ENCODE peak calls at places on chromosomes 12 and 14, in six cellular contexts. M, B, S, R, W and V are unnamed samples.
A peak's percentile ranks its signal among the peaks of the same experiment; 100 is the strongest.

GRCh38 chr12:44015333-44015941 is 179.6 kb downstream of the TMEM117 start:
- DNase-seq in M (peak; percentile 8), B (no peak), S (peak; percentile 41), R (peak; percentile 52), W (no peak), V (no peak)

GRCh38 chr12:108840605-108841328 is 16.6 kb downstream of the SSH1 start:
- DNase-seq in M (no peak), B (no peak), S (no peak), R (peak; percentile 74), W (no peak), V (no peak)

GRCh38 chr12:27525373-27525772 is 1.4 kb downstream of the PPFIBP1 start:
- DNase-seq in M (no peak), B (peak; percentile 45), S (peak; percentile 83), R (peak; percentile 85), W (no peak), V (no peak)

GRCh38 chr12:94777936-94778335 is 127.6 kb upstream of the TMCC3 start:
- DNase-seq in M (no peak), B (no peak), S (no peak), R (no peak), W (no peak), V (no peak)

GRCh38 chr12:32522322-32523221 is 123.2 kb downstream of the FGD4 start:
- DNase-seq in M (no peak), B (no peak), S (no peak), R (peak; percentile 26), W (no peak), V (no peak)

GRCh38 chr14:42110167-42110566 is 503.5 kb downstream of the LRFN5 start:
- DNase-seq in M (peak; percentile 3), B (no peak), S (peak; percentile 14), R (peak; percentile 41), W (no peak), V (no peak)

GRCh38 chr12:53948650-53949593 is 5.8 kb upstream of the HOXC12 start:
- DNase-seq in M (no peak), B (no peak), S (no peak), R (no peak), W (no peak), V (no peak)

GRCh38 chr12:4553943-4554342 is 8.1 kb upstream of the DYRK4 start:
- DNase-seq in M (no peak), B (no peak), S (no peak), R (no peak), W (no peak), V (no peak)

GRCh38 chr12:88305491-88305890 is 163.4 kb downstream of the TMTC3 start:
- DNase-seq in M (no peak), B (no peak), S (peak; percentile 46), R (peak; percentile 41), W (no peak), V (no peak)

GRCh38 chr12:108884116-108885012 is 4.5 kb downstream of the DAO start:
- DNase-seq in M (no peak), B (peak; percentile 31), S (peak; percentile 14), R (no peak), W (peak; percentile 20), V (no peak)

GRCh38 chr12:102824218-102824835 is 92.7 kb downstream of the PAH start:
- DNase-seq in M (no peak), B (peak; percentile 42), S (peak; percentile 20), R (peak; percentile 10), W (peak; percentile 20), V (no peak)

GRCh38 chr14:76277586-76278130 is 98.3 kb upstream of the ESRRB start:
- DNase-seq in M (no peak), B (no peak), S (no peak), R (no peak), W (no peak), V (no peak)

GRCh38 chr12:68595246-68595645 is 15.5 kb upstream of the RAP1B start:
- DNase-seq in M (no peak), B (no peak), S (no peak), R (no peak), W (no peak), V (no peak)

GRCh38 chr12:108525681-108526080 is 10.6 kb downstream of the FICD start:
- DNase-seq in M (no peak), B (no peak), S (peak; percentile 7), R (peak; percentile 66), W (no peak), V (no peak)

GRCh38 chr14:68510201-68510600 is 282.7 kb downstream of the ZFP36L1 start:
- DNase-seq in M (no peak), B (peak; percentile 80), S (no peak), R (peak; percentile 86), W (no peak), V (no peak)

GRCh38 chr12:110698171-110698902 is 9.4 kb upstream of the HVCN1 start:
- DNase-seq in M (peak; percentile 37), B (peak; percentile 82), S (peak; percentile 76), R (peak; percentile 81), W (peak; percentile 77), V (no peak)

GRCh38 chr12:67665679-67666078 is 17.1 kb downstream of the DYRK2 start:
- DNase-seq in M (no peak), B (no peak), S (no peak), R (no peak), W (no peak), V (no peak)

GRCh38 chr14:76228138-76228537 is 76.4 kb downstream of the GPATCH2L start:
- DNase-seq in M (no peak), B (no peak), S (no peak), R (no peak), W (no peak), V (no peak)

GRCh38 chr14:36513451-36514277 is 6.4 kb downstream of the NKX2-1 start:
- DNase-seq in M (no peak), B (no peak), S (no peak), R (no peak), W (no peak), V (peak; percentile 66)

GRCh38 chr14:36514278-36515104 is 5.5 kb downstream of the NKX2-1 start:
- DNase-seq in M (no peak), B (no peak), S (no peak), R (peak; percentile 64), W (no peak), V (peak; percentile 56)

GRCh38 chr14:36512585-36513003 is 7.4 kb downstream of the NKX2-1 start:
- DNase-seq in M (no peak), B (no peak), S (no peak), R (no peak), W (no peak), V (no peak)

GRCh38 chr14:36511981-36512584 is 7.9 kb downstream of the NKX2-1 start:
- DNase-seq in M (no peak), B (no peak), S (no peak), R (no peak), W (no peak), V (no peak)

GRCh38 chr14:36513012-36513420 is 7.0 kb downstream of the NKX2-1 start:
- DNase-seq in M (no peak), B (no peak), S (no peak), R (no peak), W (no peak), V (no peak)
- H3K4me3 ChIP-seq in M (no peak overlapping the region), B (no peak overlapping the region), S (no peak overlapping the region), R (no peak overlapping the region), W (no peak overlapping the region), V (no peak overlapping the region)

DNA sequence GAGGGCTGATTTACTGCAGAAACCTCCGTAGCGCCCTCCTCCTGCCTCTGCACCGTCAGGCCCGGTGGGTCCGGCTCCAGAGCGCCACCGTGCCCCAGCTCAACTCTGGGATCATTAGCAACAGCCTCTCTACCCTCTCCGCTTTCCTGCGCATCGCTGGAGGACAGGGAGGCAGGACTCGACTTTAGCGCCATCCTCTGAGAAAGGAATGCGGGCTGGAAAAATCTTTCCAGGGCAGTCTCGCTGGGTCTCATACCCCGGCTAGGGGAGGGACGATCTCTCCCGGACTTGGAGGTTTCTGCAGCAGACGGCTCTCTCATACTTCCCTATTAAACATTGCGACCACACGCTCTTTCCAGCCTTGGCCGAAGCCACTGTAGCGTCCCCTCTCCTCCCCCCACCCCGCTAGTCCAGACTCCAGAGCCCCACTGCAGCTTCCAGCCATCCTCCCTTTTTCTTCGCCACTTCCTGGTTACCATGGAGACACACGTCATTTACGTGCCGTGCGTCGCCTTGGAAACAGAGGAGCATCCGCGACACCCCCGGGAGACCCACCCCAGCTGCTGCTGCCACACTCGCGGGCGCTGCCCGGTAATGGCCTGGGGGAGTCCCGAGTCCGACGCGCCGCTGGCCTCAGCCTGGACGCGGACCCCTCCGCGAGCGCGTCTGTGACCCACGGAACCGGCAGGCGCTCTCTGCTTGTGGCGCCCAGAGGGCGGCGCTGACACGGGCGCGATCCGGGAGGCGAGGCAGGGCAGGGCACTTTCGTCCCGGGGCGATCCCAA is at the start of gene CCDC184:
- DNase-seq in M (no peak), B (peak; percentile 64), S (peak; percentile 71), R (peak; percentile 77), W (peak; percentile 75), V (no peak)
- H3K27me3 ChIP-seq in M (peaks cover 59% of the 10 kb centered on the region), B (peaks cover 45% of the 10 kb centered on the region), S (peaks cover 16% of the 10 kb centered on the region), R (peaks cover 55% of the 10 kb centered on the region), W (no peaks in the 10 kb centered on the region), V (peaks cover 48% of the 10 kb centered on the region)

GRCh38 chr12:12641650-12642049 is 30.0 kb downstream of the CREBL2 start:
- DNase-seq in M (no peak), B (no peak), S (no peak), R (no peak), W (no peak), V (no peak)
- H3K4me3 ChIP-seq in M (no peak overlapping the region), B (no peak overlapping the region), S (no peak overlapping the region), R (no peak overlapping the region), W (no peak overlapping the region), V (no peak overlapping the region)

GRCh38 chr12:5910790-5911548 is 34.1 kb downstream of the ANO2 start:
- DNase-seq in M (no peak), B (no peak), S (no peak), R (no peak), W (no peak), V (no peak)

GRCh38 chr12:5915511-5915910 is 29.5 kb downstream of the ANO2 start:
- DNase-seq in M (no peak), B (no peak), S (no peak), R (no peak), W (no peak), V (no peak)

GRCh38 chr12:5912011-5912410 is 33.0 kb downstream of the ANO2 start:
- DNase-seq in M (no peak), B (no peak), S (no peak), R (no peak), W (no peak), V (no peak)

GRCh38 chr12:5914387-5915149 is 30.5 kb downstream of the ANO2 start:
- DNase-seq in M (no peak), B (no peak), S (no peak), R (no peak), W (no peak), V (no peak)

DNA sequence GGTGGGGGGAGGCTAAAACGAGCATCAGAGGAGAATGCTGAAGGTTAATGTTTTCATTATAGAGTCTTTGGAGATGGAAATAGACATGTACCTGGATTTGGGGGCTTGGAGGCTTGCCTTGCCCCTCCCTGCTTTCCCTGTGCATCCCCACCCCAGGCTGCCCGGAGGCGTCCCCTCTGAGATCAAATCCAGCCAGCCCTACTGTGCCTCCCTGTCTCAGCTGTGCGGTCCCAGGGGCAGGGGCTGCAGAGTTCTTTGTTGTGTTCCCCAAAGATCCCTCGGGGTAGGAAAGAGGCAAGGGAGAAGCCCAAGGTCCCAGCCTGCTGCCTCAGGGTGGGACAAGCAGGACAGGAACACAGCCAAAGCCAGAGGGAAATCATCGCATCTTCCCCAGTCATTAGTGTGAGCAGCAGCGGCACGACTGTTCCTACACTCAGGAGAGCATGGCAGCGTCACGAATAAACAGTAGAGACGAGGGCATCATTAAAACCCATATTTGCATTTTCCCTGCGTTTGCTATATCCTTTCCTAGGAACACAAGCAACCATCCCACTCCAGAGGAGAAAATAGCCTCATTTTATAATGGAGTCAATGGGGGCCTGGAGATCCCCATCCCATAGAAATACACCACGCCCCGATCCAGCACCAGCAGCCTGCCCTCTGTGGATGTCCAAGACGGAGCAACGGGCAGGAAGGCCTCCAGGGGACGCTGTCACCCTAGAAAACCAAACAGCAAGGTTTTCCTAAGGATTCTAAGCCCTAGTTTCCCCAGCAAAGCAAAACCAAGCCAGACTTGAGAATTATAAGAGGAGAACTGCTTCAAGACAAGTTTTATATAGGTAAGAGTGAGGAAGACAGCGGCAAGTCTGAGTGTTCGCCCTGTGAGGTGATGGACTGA is 32.4 kb downstream of the ANO2 start:
- DNase-seq in M (no peak), B (no peak), S (no peak), R (no peak), W (no peak), V (no peak)
- H3K27me3 ChIP-seq in M (peaks cover 11% of the 10 kb centered on the region), B (peaks cover 22% of the 10 kb centered on the region), S (peaks cover 2% of the 10 kb centered on the region), R (peaks cover 3% of the 10 kb centered on the region), W (no peaks in the 10 kb centered on the region), V (peaks cover 10% of the 10 kb centered on the region)